ENCODE peak calls at places on chromosomes 16 and 17, in four cellular contexts. S, P, T and Y are unnamed samples.

GRCh38 chr17:2898255-2898926 is 102.2 kb downstream of the RAP1GAP2 start:
- DNase-seq in S (no peak), P (no peak), T (no peak), Y (no peak)

GRCh38 chr17:28645576-28645939 is 600 bp upstream of the BLTP2 start:
- DNase-seq in S (no peak), P (no peak), T (no peak), Y (no peak)

GRCh38 chr16:16143038-16143763 is 80.1 kb downstream of the ABCC6 start:
- DNase-seq in S (no peak), P (peak; percentile 50), T (no peak), Y (no peak)

GRCh38 chr16:67923414-67924127 is 8.1 kb downstream of the CTRL start:
- DNase-seq in S (no peak), P (no peak), T (no peak), Y (no peak)

GRCh38 chr17:16106161-16106891 is 106.7 kb downstream of the TTC19 start:
- DNase-seq in S (no peak), P (no peak), T (no peak), Y (no peak)

GRCh38 chr16:49452108-49452507 is 78.5 kb downstream of the C16orf78 start:
- DNase-seq in S (no peak), P (no peak), T (no peak), Y (no peak)

GRCh38 chr16:66036162-66036561 is 330.3 kb upstream of the CDH5 start:
- DNase-seq in S (no peak), P (no peak), T (no peak), Y (no peak)

GRCh38 chr16:14020141-14020540 is 51.0 kb upstream of the MRTFB start:
- DNase-seq in S (no peak), P (no peak), T (no peak), Y (no peak)

GRCh38 chr17:15892679-15893332 is 52.1 kb upstream of the ADORA2B start:
- DNase-seq in S (no peak), P (no peak), T (no peak), Y (no peak)

GRCh38 chr16:67833035-67833417 is 9.1 kb upstream of the THAP11 start:
- DNase-seq in S (no peak), P (no peak), T (no peak), Y (no peak)

GRCh38 chr16:50457423-50457822 is 88.6 kb upstream of the BRD7 start:
- DNase-seq in S (no peak), P (no peak), T (no peak), Y (no peak)

GRCh38 chr16:20868890-20869289 is 31.3 kb downstream of the DCUN1D3 start:
- DNase-seq in S (no peak), P (no peak), T (no peak), Y (no peak)

GRCh38 chr17:70654706-70655105 is 485.4 kb downstream of the KCNJ2 start:
- DNase-seq in S (no peak), P (no peak), T (no peak), Y (no peak)

GRCh38 chr16:55662641-55663040 is 6.9 kb downstream of the SLC6A2 start:
- DNase-seq in S (no peak), P (no peak), T (no peak), Y (no peak)

GRCh38 chr17:73335591-73336503 is 24.0 kb upstream of the CDC42EP4 start:
- DNase-seq in S (no peak), P (no peak), T (no peak), Y (no peak)